ENCODE peak calls at places on chromosomes 3 and 15, in eight cellular contexts. D is activated CD8-positive, alpha-beta memory T cell treated with anti-CD3 and anti-CD28 coated beads, Interleukin-2, amount 50 U/mL, for 48 hours; F is NAMALWA; B is cerebellar nuclear complex; J is A549; U is NCI-H1092; G is astrocyte of the spinal cord; T is ACHN. N is an unnamed sample.

GRCh38 chr3:129756871-129757270 is 136.6 kb downstream of the TMCC1 start:
- DNase-seq in F (no peak), J (no peak), T (no peak), G (peak; percentile 48), B (no peak), D (no peak), U (no peak), N (no peak)

GRCh38 chr15:23629234-23629805 is 18.3 kb downstream of the MAGEL2 start:
- DNase-seq in D (no peak), G (no peak), U (no peak), J (no peak), B (no peak), T (peak; percentile 19), F (peak; percentile 46), N (no peak)

GRCh38 chr3:84724877-84725276 is 233.9 kb upstream of the CADM2 start:
- DNase-seq in T (peak; percentile 88), F (no peak), U (no peak), B (no peak), J (peak; percentile 7), D (no peak), G (peak; percentile 90), N (no peak)

GRCh38 chr3:115632026-115632425 is 8.7 kb downstream of the GAP43 start:
- DNase-seq in U (no peak), F (no peak), J (no peak), D (no peak), B (peak; percentile 10), T (no peak), G (no peak), N (no peak)

GRCh38 chr3:4750306-4751056 is 228.8 kb upstream of the BHLHE40 start:
- DNase-seq in J (no peak), U (no peak), B (peak; percentile 59), F (no peak), T (peak; percentile 21), D (no peak), G (no peak), N (peak; percentile 39)

GRCh38 chr3:99330281-99330680 is 308.1 kb upstream of the COL8A1 start:
- DNase-seq in J (no peak), U (no peak), T (no peak), B (no peak), F (no peak), D (no peak), G (peak; percentile 73), N (no peak)

GRCh38 chr3:32438596-32439344 is 47.1 kb downstream of the CMTM7 start:
- DNase-seq in U (no peak), D (peak; percentile 51), G (no peak), J (no peak), T (no peak), F (peak; percentile 41), B (no peak), N (no peak)

GRCh38 chr3:155853214-155854146 is 747 bp downstream of the SLC33A1 start:
- DNase-seq in T (peak; percentile 18), D (peak; percentile 73), U (no peak), B (no peak), G (no peak), F (no peak), J (peak; percentile 52), N (peak; percentile 35)

GRCh38 chr3:194189243-194189791 is 53.4 kb downstream of the HES1 start:
- DNase-seq in D (no peak), B (no peak), F (no peak), G (no peak), U (no peak), T (no peak), J (no peak), N (no peak)

GRCh38 chr3:119357190-119357589 is 63.0 kb downstream of the ARHGAP31 start:
- DNase-seq in B (no peak), U (no peak), G (no peak), D (no peak), F (no peak), T (no peak), J (no peak), N (no peak)

GRCh38 chr15:31296304-31297220 is 30.1 kb upstream of the KLF13 start:
- DNase-seq in U (peak; percentile 34), T (no peak), G (no peak), B (no peak), J (peak; percentile 57), F (no peak), D (no peak), N (no peak)

GRCh38 chr3:69700949-69701348 is 38.3 kb upstream of the MITF start:
- DNase-seq in J (no peak), G (no peak), T (no peak), D (no peak), F (no peak), U (no peak), B (no peak), N (no peak)

GRCh38 chr15:79623488-79623887 is 191.4 kb downstream of the MINAR1 start:
- DNase-seq in D (no peak), B (no peak), F (no peak), J (no peak), U (no peak), T (no peak), G (no peak), N (no peak)

GRCh38 chr15:90126457-90127435 is 24.5 kb upstream of the IDH2 start:
- DNase-seq in J (no peak), B (no peak), D (no peak), T (peak; percentile 28), F (no peak), G (no peak), U (no peak), N (no peak)

GRCh38 chr3:183650554-183650953 is 15.1 kb downstream of the KLHL24 start:
- DNase-seq in D (no peak), B (no peak), F (no peak), U (no peak), J (no peak), T (no peak), G (no peak), N (no peak)

GRCh38 chr3:59185586-59186381 is 136.0 kb upstream of the CFAP20DC start:
- DNase-seq in J (no peak), B (no peak), G (peak; percentile 19), F (no peak), U (no peak), T (no peak), D (no peak), N (no peak)

GRCh38 chr15:31308185-31308639 is 18.4 kb upstream of the KLF13 start:
- DNase-seq in D (no peak), J (no peak), T (no peak), U (no peak), B (no peak), G (no peak), F (peak; percentile 75), N (no peak)

GRCh38 chr3:119360736-119361462 is 66.7 kb downstream of the ARHGAP31 start:
- DNase-seq in D (no peak), B (no peak), J (no peak), F (no peak), U (no peak), G (no peak), T (no peak), N (no peak)

GRCh38 chr3:52877085-52877484 is 20.3 kb downstream of the STIMATE start:
- DNase-seq in T (no peak), F (no peak), G (no peak), J (no peak), B (no peak), U (no peak), D (no peak), N (no peak)

GRCh38 chr15:63448261-63448660 is 56.1 kb upstream of the USP3 start:
- DNase-seq in D (no peak), G (no peak), F (no peak), J (no peak), U (no peak), B (no peak), T (no peak), N (no peak)

GRCh38 chr3:179247289-179248020 is 3.5 kb downstream of the KCNMB3 start:
- DNase-seq in F (no peak), G (no peak), U (no peak), T (no peak), D (no peak), J (no peak), B (no peak), N (no peak)

GRCh38 chr15:54660356-54660755 is 536.4 kb downstream of the RSL24D1 start:
- DNase-seq in G (no peak), B (no peak), J (no peak), U (no peak), F (no peak), T (no peak), D (no peak), N (no peak)

GRCh38 chr3:159209459-159209858 is 407.6 kb downstream of the MFSD1 start:
- DNase-seq in T (no peak), G (no peak), D (no peak), U (no peak), J (no peak), F (no peak), B (no peak), N (no peak)

GRCh38 chr3:28860307-28860706 is 420.6 kb upstream of the RBMS3 start:
- DNase-seq in B (no peak), T (no peak), F (no peak), J (no peak), U (no peak), D (no peak), G (no peak), N (no peak)

N was measured in stimulated activated naive CD8-positive, alpha-beta T cell treated with anti-CD3 and anti-CD28 coated beads, Interleukin-15, amount 100 ng/mL, for 72 hours.